ENCODE peak calls at places on chromosomes 11 and 22, in ten cellular contexts. H is IMR-90; C is K562; D is lung; K is heart right ventricle; V is A549; U is right lobe of liver; A is gastrocnemius medialis; R is heart left ventricle; I is CD8-positive, alpha-beta T cell. T is an unnamed sample.

GRCh38 chr22:42897960-42898359 is 40.9 kb upstream of the ARFGAP3 start:
- ATAC-seq in H (no peak), C (no peak), D (no peak), K (no peak), V (no peak), U (peak; percentile 66), A (no peak), R (no peak), I (no peak), T (no peak)

GRCh38 chr11:75563978-75564552 is 2.0 kb downstream of the SERPINH1 start:
- ATAC-seq in H (peak; percentile 25), C (peak; percentile 72), D (no peak), K (no peak), V (no peak), U (no peak), A (no peak), R (peak; percentile 44), I (no peak), T (peak; percentile 36)

GRCh38 chr22:42892571-42893316 is 35.7 kb upstream of the ARFGAP3 start:
- ATAC-seq in H (no peak), C (no peak), D (no peak), K (peak; percentile 66), V (no peak), U (peak; percentile 65), A (peak; percentile 83), R (peak; percentile 71), I (no peak), T (no peak)

GRCh38 chr11:87369888-87370287 is 332.2 kb downstream of the TMEM135 start:
- ATAC-seq in H (no peak), C (no peak), D (no peak), K (no peak), V (no peak), U (no peak), A (no peak), R (no peak), I (no peak), T (no peak)

GRCh38 chr22:44957267-44957905 is 52.4 kb downstream of the PHF21B start:
- ATAC-seq in H (peak; percentile 73), C (peak; percentile 57), D (no peak), K (no peak), V (peak; percentile 51), U (no peak), A (no peak), R (no peak), I (no peak), T (no peak)

GRCh38 chr22:44718418-44718817 is 16.4 kb downstream of the PRR5 start:
- ATAC-seq in H (no peak), C (no peak), D (no peak), K (no peak), V (no peak), U (no peak), A (no peak), R (no peak), I (peak; percentile 61), T (no peak)

GRCh38 chr11:61480936-61481335 is 27.6 kb upstream of the LRRC10B start:
- ATAC-seq in H (peak; percentile 15), C (peak; percentile 43), D (no peak), K (no peak), V (peak; percentile 41), U (no peak), A (no peak), R (peak; percentile 28), I (no peak), T (no peak)

GRCh38 chr11:105588001-105588400 is 21.9 kb upstream of the GRIA4 start:
- ATAC-seq in H (peak; percentile 82), C (no peak), D (no peak), K (no peak), V (no peak), U (no peak), A (no peak), R (no peak), I (no peak), T (no peak)

GRCh38 chr11:129695543-129696308 is 119.9 kb upstream of the TMEM45B start:
- ATAC-seq in H (peak; percentile 93), C (peak; percentile 96), D (peak; percentile 84), K (peak; percentile 83), V (peak; percentile 92), U (peak; percentile 92), A (peak; percentile 53), R (peak; percentile 67), I (peak; percentile 95), T (peak; percentile 44)
- H3K4me3 ChIP-seq in H (no peak overlapping the region), C (no peak overlapping the region), D (no peak overlapping the region), K (no peak overlapping the region), V (no peak overlapping the region), U (no peak overlapping the region), A (no peak overlapping the region), R (peak overlapping the region; percentile 32), I (peak overlapping the region; percentile 76), T (no peak overlapping the region)

GRCh38 chr11:47186076-47186936 is at the start of gene PACSIN3:
- ATAC-seq in H (peak; percentile 73), C (peak; percentile 87), D (peak; percentile 59), K (peak; percentile 48), V (peak; percentile 72), U (peak; percentile 50), A (peak; percentile 28), R (no peak), I (peak; percentile 63), T (peak; percentile 71)

GRCh38 chr11:47188262-47188661 is 2.0 kb upstream of the PACSIN3 start:
- ATAC-seq in H (no peak), C (no peak), D (no peak), K (no peak), V (no peak), U (no peak), A (no peak), R (no peak), I (no peak), T (no peak)

GRCh38 chr11:47185305-47186075 is 744 bp downstream of the PACSIN3 start:
- ATAC-seq in H (peak; percentile 34), C (peak; percentile 61), D (peak; percentile 37), K (peak; percentile 76), V (peak; percentile 47), U (peak; percentile 37), A (peak; percentile 8), R (peak; percentile 61), I (no peak), T (peak; percentile 30)

GRCh38 chr11:47187723-47188122 is 1.5 kb upstream of the PACSIN3 start:
- ATAC-seq in H (no peak), C (no peak), D (no peak), K (no peak), V (no peak), U (no peak), A (peak; percentile 11), R (no peak), I (no peak), T (no peak)

GRCh38 chr11:47186937-47187681 is 875 bp upstream of the PACSIN3 start:
- ATAC-seq in H (peak; percentile 13), C (peak; percentile 11), D (no peak), K (peak; percentile 48), V (peak; percentile 48), U (peak; percentile 1), A (peak; percentile 42), R (peak; percentile 54), I (peak; percentile 68), T (peak; percentile 62)
- TF ChIP-seq CTCF in H (no peak), C (no peak), D (no peak), K (no peak), V (no peak), U (no peak), A (peak; percentile 21), R (no peak), I (no peak), T (no peak)

GRCh38 chr11:65388731-65389130 is 2.3 kb downstream of the FRMD8 start:
- ATAC-seq in H (no peak), C (no peak), D (no peak), K (no peak), V (no peak), U (no peak), A (no peak), R (no peak), I (no peak), T (no peak)

GRCh38 chr11:65391007-65391406 is 4.6 kb downstream of the FRMD8 start:
- ATAC-seq in H (peak; percentile 6), C (no peak), D (no peak), K (peak; percentile 20), V (peak; percentile 49), U (peak; percentile 31), A (peak; percentile 3), R (peak; percentile 67), I (no peak), T (no peak)

GRCh38 chr11:65389294-65389980 is 3.0 kb downstream of the FRMD8 start:
- ATAC-seq in H (no peak), C (no peak), D (no peak), K (no peak), V (no peak), U (no peak), A (no peak), R (no peak), I (no peak), T (no peak)

GRCh38 chr11:65392186-65392829 is 5.9 kb downstream of the FRMD8 start:
- ATAC-seq in H (no peak), C (no peak), D (no peak), K (no peak), V (no peak), U (no peak), A (no peak), R (no peak), I (no peak), T (no peak)

DNA sequence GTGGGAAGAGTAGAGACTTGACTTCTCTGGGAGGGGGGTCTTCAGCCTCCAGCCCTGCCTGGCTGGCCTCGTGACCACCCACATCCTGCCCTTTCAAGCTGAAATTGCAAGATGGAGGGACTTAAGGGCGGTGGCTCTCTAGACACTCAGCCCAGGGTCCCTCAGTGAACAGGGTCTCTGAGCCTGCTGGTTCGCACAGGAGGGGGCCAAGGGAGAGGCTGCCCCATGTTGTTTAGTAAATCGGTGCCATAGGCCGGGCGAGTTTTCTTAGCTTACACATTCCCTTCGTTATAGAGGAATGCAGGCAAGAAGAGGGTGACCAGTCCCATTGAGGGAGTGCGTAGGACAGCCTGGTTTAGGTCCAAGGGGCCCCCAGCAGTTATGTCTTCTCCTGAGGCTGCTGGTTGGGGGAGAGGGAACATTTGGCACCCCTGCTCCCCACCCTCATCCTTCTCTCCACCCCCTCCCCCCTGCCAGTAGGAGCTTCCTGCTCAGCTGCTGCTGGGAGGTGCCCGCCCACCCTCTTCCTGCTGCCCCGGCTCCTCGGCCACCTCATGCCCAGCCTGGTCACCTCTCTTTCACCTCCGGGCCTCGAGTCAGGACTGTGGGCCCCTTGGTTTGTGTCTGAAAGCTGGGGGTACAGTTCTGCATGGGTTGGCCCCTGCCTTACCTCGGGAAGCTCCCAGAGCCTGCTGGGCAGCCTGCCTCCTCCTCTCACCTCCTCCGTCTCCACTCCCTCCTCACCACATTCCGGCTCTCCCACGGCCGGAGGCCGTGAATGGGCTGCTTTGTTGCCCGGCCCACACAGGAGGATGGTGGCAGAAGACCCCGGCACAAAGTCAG is 3.9 kb downstream of the FRMD8 start:
- ATAC-seq in H (peak; percentile 28), C (no peak), D (no peak), K (peak; percentile 4), V (no peak), U (no peak), A (no peak), R (peak; percentile 33), I (no peak), T (no peak)
- H3K4me3 ChIP-seq in H (no peak overlapping the region), C (no peak overlapping the region), D (no peak overlapping the region), K (peak overlapping the region; percentile 7), V (no peak overlapping the region), U (no peak overlapping the region), A (peak overlapping the region; percentile 38), R (peak overlapping the region; percentile 18), I (no peak overlapping the region), T (no peak overlapping the region)

DNA sequence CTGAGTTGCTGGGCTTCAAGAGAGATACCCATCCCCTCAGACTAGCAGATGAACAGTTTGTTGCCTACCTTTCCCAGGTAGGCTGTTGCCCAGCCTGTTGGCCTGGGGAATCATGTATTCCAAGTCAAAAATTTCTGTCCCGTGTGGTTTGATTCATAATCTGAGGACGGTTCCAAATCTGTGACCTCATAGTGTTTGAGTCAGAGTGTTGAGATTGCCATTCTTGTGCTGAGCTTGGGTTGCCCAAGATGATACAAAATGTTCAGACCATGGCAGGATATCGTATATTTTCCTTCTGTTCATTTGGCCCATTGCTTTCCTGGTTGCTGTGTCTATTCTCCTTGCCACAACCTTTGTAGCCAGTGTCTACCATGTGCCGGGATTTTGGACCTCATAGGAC is 64.3 kb downstream of the CYB5R2 start:
- ATAC-seq in H (no peak), C (no peak), D (no peak), K (no peak), V (no peak), U (no peak), A (peak; percentile 76), R (no peak), I (no peak), T (peak; percentile 79)
- TF ChIP-seq CTCF in H (no peak), C (no peak), D (no peak), K (no peak), V (no peak), U (no peak), A (no peak), R (no peak), I (no peak), T (no peak)

T was measured in gastroesophageal sphincter.